ENCODE peak calls at places on chromosomes 3 and 15, in five cellular contexts. W, S, F, E and Z are unnamed samples.

GRCh38 chr15:82950746-82951370 is 1.7 kb downstream of the HOMER2 start:
- DNase-seq in S (no peak), F (no peak), E (no peak), W (no peak), Z (no peak)

GRCh38 chr15:68389936-68390790 is 41.8 kb downstream of the ITGA11 start:
- DNase-seq in S (no peak), W (peak), E (no peak), F (no peak), Z (peak)

GRCh38 chr3:108862865-108863798 is 40.5 kb downstream of the TRAT1 start:
- DNase-seq in F (no peak), E (no peak), W (no peak), S (no peak), Z (peak)

GRCh38 chr3:48963591-48963990 is 26.4 kb upstream of the P4HTM start:
- DNase-seq in W (no peak), S (no peak), E (no peak), F (no peak), Z (no peak)

GRCh38 chr15:63708141-63708772 is 111.1 kb downstream of the FBXL22 start:
- DNase-seq in E (no peak), W (no peak), S (no peak), F (no peak), Z (no peak)

GRCh38 chr15:35932541-35932940 is 386.6 kb upstream of the DPH6 start:
- DNase-seq in F (no peak), E (no peak), W (no peak), S (no peak), Z (no peak)

GRCh38 chr3:186532641-186533072 is 11.5 kb downstream of the CRYGS start:
- DNase-seq in E (no peak), F (no peak), S (peak), W (no peak), Z (no peak)

GRCh38 chr3:142649996-142650693 is 54.0 kb downstream of the PLS1 start:
- DNase-seq in S (no peak), F (no peak), E (no peak), W (no peak), Z (no peak)

GRCh38 chr3:160140756-160141155 is 84.5 kb upstream of the C3orf80 start:
- DNase-seq in S (no peak), E (no peak), W (no peak), F (no peak), Z (no peak)

GRCh38 chr3:152209060-152209459 is 59.7 kb upstream of the MBNL1 start:
- DNase-seq in F (no peak), W (no peak), S (no peak), E (no peak), Z (no peak)

GRCh38 chr3:182533394-182533793 is 259.9 kb upstream of the ATP11B start:
- DNase-seq in E (no peak), S (no peak), W (no peak), F (no peak), Z (no peak)

GRCh38 chr3:25428003-25428861 is at the start of gene RARB:
- DNase-seq in S (peak), E (peak), W (peak), F (peak), Z (peak)

GRCh38 chr3:127988770-127989518 is 63.3 kb upstream of the SEC61A1 start:
- DNase-seq in F (no peak), S (no peak), E (no peak), W (no peak), Z (no peak)

GRCh38 chr3:127987309-127987995 is 64.8 kb upstream of the SEC61A1 start:
- DNase-seq in S (no peak), W (no peak), F (no peak), E (no peak), Z (no peak)

GRCh38 chr3:127985655-127986225 is 66.5 kb upstream of the SEC61A1 start:
- DNase-seq in E (peak), S (no peak), W (no peak), F (no peak), Z (no peak)

GRCh38 chr3:127985216-127985615 is 67.0 kb upstream of the SEC61A1 start:
- DNase-seq in E (no peak), S (no peak), F (no peak), W (no peak), Z (no peak)

DNA sequence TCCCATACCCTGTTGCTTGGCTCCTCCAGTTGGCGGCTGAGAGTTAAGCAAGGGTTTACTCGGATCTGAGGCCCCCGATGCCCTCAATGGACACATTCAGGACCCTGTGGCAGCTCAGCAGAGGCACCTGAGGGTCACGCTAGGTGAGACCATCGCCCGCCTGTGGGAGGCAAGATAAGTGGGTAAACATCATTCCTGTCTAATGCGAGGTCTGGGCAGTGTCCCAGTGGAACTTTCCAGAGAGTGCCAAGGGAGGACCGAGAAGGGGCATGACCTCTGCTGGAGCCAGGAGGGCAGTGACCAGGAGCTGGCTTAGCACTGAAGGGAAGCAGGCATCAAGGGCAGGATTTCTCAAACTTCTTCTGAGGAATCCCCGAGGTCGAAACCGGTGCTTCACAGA is 65.4 kb upstream of the SEC61A1 start:
- DNase-seq in W (no peak), S (no peak), F (no peak), E (no peak), Z (no peak)
- H3K14ac ChIP-seq in W (no peak), S (no peak), F (no peak), E (no peak), Z (no peak)

GRCh38 chr3:155189478-155189877 is 104.0 kb downstream of the STRIT1 start:
- DNase-seq in W (no peak), S (no peak), F (no peak), E (no peak), Z (no peak)

GRCh38 chr3:155188036-155188435 is 105.4 kb downstream of the STRIT1 start:
- DNase-seq in W (no peak), S (no peak), F (no peak), E (no peak), Z (no peak)

GRCh38 chr3:155182467-155182866 is 102.3 kb downstream of the MME start:
- DNase-seq in F (no peak), S (no peak), W (no peak), E (no peak), Z (no peak)

GRCh38 chr3:155184027-155184426 is 103.9 kb downstream of the MME start:
- DNase-seq in E (no peak), W (no peak), S (no peak), F (no peak), Z (peak)

GRCh38 chr3:155185623-155186022 is 105.5 kb downstream of the MME start:
- DNase-seq in W (peak), S (no peak), F (no peak), E (no peak), Z (peak)
- H3K4ac ChIP-seq in W (no peak), S (no peak), F (no peak), E (no peak), Z (no peak)

GRCh38 chr3:196189608-196190347 is 21.4 kb downstream of the ZDHHC19 start:
- DNase-seq in E (no peak), W (no peak), S (no peak), F (no peak), Z (no peak)

GRCh38 chr3:196180346-196180745 is 30.9 kb downstream of the ZDHHC19 start:
- DNase-seq in S (no peak), F (no peak), E (no peak), W (no peak), Z (no peak)

GRCh38 chr3:196181127-196181546 is 30.1 kb downstream of the ZDHHC19 start:
- DNase-seq in F (no peak), S (no peak), E (no peak), W (no peak), Z (no peak)

GRCh38 chr3:196186661-196187573 is 24.3 kb downstream of the ZDHHC19 start:
- DNase-seq in E (no peak), W (peak), F (peak), S (peak), Z (no peak)

GRCh38 chr3:196184881-196185280 is 26.3 kb downstream of the ZDHHC19 start:
- DNase-seq in W (no peak), F (no peak), E (no peak), S (no peak), Z (no peak)
- H2BK12ac ChIP-seq in W (no peak), F (peak), E (no peak), S (peak), Z (no peak)

GRCh38 chr3:129278970-129279906 is 568 bp downstream of the HMCES start:
- DNase-seq in E (no peak), S (peak), F (peak), W (peak), Z (peak)

GRCh38 chr3:129280183-129280582 is 1.5 kb downstream of the HMCES start:
- DNase-seq in E (no peak), S (no peak), F (no peak), W (no peak), Z (no peak)

GRCh38 chr3:129277829-129278271 is 820 bp upstream of the HMCES start:
- DNase-seq in E (no peak), S (no peak), W (peak), F (no peak), Z (peak)

GRCh38 chr3:129276385-129276784 is 2.3 kb upstream of the HMCES start:
- DNase-seq in S (no peak), F (no peak), E (no peak), W (no peak), Z (no peak)

DNA sequence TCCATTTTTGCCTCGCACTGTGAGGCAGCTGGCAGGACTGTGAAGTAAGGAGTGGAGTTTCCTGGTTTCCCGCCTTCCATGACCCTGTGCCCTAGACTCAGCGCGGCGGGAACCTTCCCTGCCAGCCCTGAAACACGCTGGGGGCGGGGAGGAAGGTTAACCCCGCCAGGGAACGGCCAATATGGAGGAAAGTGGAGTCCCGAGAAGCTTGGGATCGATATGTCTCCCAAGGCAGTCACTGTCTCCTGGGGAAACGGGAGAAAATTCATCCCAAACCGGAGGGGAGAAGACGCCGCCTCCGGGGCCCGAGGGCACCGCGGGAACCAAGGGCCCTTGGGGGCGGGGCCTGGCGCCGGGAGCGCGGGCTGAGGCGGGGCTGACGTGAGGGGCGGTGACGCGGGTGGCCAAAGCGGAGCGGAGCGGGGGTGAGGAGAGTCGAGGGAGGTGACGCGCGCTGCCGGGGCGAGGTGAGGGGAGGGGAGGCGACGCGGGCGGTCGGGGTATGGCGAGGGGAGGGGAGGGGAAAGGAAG is at the start of gene HMCES:
- DNase-seq in F (peak), S (peak), W (peak), E (peak), Z (peak)
- H3K14ac ChIP-seq in F (no peak), S (peak), W (peak), E (peak), Z (peak)

DNA sequence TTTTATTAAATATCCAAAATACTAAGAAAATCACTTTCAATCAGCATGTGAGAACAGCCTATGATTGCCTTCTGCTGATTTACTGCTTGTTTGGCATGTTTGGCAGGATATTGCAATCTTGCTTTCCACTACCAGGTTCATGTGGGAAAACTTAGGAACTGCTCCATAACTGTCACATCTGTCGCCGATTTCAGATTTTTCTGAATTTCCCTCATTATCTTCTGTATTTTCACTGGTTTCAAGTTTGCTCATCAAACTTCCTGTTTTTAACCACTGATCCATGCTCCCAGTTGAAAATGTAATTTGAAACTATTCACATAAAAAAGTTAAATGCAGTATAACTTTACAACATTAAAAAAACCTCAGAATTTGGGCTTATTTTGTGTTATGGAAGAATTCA is 93.0 kb downstream of the NFKBIZ start:
- DNase-seq in F (no peak), E (no peak), S (no peak), W (no peak), Z (peak)
- H3K4ac ChIP-seq in F (no peak), E (no peak), S (no peak), W (no peak), Z (no peak)

DNA sequence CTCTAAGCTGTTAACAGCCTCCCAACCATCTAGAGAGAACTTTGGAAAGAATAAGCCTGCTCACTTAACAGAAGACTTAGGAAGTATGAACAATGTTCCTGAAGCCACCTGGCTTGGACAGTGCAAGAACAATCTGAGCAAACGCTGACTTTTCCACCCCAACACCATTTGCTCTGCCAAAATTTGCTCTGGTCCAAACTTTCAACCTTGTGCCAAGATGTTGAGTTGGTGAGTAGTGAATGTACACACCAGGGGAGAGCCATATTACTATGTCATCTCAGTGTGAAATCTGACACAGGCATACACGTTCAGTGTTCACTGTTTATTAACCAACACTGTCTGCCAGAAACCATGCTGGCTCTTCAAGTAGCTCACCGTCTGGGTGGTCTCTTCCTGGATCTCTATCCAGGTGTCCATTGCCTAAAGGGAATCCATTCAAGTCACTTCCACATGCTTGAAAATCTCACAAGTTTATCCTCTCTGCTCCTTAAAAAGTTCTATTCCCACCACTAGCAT is 152.8 kb upstream of the LPP start:
- DNase-seq in E (no peak), F (no peak), S (no peak), W (no peak), Z (no peak)
- H2BK12ac ChIP-seq in E (no peak), F (no peak), S (no peak), W (no peak), Z (no peak)

GRCh38 chr3:81743096-81744025 is 18.1 kb downstream of the GBE1 start:
- DNase-seq in E (peak), F (no peak), W (no peak), S (no peak), Z (peak)
- H3K14ac ChIP-seq in E (peak), F (no peak), W (no peak), S (no peak), Z (no peak)

GRCh38 chr3:141399200-141399599 is 30.9 kb downstream of the ZBTB38 start:
- DNase-seq in E (no peak), S (no peak), F (no peak), W (no peak), Z (peak)

GRCh38 chr3:141401584-141402475 is 33.5 kb downstream of the ZBTB38 start:
- DNase-seq in F (no peak), W (peak), E (peak), S (no peak), Z (peak)

GRCh38 chr3:141399979-141400971 is 32.0 kb downstream of the ZBTB38 start:
- DNase-seq in S (no peak), W (no peak), F (no peak), E (no peak), Z (peak)

GRCh38 chr3:141402476-141403171 is 34.3 kb downstream of the ZBTB38 start:
- DNase-seq in W (peak), S (peak), F (no peak), E (peak), Z (peak)

DNA sequence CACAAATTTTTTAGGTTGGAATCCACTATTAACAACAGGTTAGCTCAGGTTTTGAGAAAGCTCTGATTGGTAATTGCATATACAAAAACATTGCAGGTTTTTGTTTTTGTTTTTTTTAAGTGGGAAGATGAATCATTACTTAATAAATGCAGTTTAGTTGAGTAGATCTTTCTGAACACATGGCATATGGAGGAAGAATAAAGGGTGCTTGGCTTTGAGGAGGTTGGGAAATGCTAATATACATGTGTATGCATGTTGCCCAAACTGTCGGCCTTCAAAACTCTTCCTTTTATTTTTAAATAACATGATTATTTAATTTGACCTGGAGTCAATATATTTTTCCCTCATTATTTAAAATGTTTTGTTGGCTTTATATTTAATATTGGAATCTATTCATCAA is 32.8 kb downstream of the ZBTB38 start:
- DNase-seq in F (no peak), W (no peak), S (no peak), E (no peak), Z (no peak)
- H3K4ac ChIP-seq in F (no peak), W (no peak), S (no peak), E (no peak), Z (no peak)

DNA sequence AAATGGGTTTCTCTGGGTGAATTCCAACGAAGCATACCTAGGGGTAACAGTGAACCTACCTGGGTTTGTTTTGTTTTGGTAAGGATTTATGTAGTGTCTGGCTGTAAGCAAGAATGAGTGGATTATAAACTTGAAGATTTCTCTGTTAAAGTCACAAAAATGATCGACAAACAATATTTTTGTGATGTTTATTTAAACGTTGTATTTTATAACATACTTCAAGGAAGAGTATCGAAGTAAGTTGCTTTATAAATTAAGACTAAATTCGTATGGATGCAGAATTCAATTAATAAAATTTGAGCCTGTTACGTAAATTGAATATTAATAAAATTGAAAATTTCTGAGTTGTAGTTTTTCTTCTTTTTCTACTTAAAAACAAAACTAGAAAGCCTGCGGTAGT is 982 bp upstream of the ZDHHC23 start:
- DNase-seq in S (no peak), E (no peak), F (no peak), W (no peak), Z (no peak)
- H2BK12ac ChIP-seq in S (no peak), E (no peak), F (no peak), W (no peak), Z (no peak)